ENCODE peak calls at places on chromosomes 1 and 21, in five cellular contexts. One of them, this sample, is unnamed.
A peak's percentile ranks its signal among the peaks of the same experiment; 100 is the strongest.

GRCh38 chr21:29185172-29185571 is 54.7 kb downstream of the MAP3K7CL start:
- DNase-seq in Daoy: no peak
- DNase-seq in fibroblast of villous mesenchyme: no peak
- DNase-seq in substantia nigra: no peak
- DNase-seq in EL: no peak
- DNase-seq in this sample: no peak

GRCh38 chr1:225652726-225653462 is at the start of gene ENAH:
- DNase-seq in Daoy: peak; percentile 92
- DNase-seq in fibroblast of villous mesenchyme: peak; percentile 84
- DNase-seq in substantia nigra: peak; percentile 91
- DNase-seq in EL: peak; percentile 86
- DNase-seq in this sample: peak; percentile 14

GRCh38 chr1:220485131-220485530 is 42.8 kb upstream of the MARK1 start:
- DNase-seq in Daoy: no peak
- DNase-seq in fibroblast of villous mesenchyme: no peak
- DNase-seq in substantia nigra: no peak
- DNase-seq in EL: no peak
- DNase-seq in this sample: no peak

GRCh38 chr1:228149341-228150020 is at the start of gene GJC2:
- DNase-seq in Daoy: peak; percentile 54
- DNase-seq in fibroblast of villous mesenchyme: peak; percentile 52
- DNase-seq in substantia nigra: peak; percentile 71
- DNase-seq in EL: peak; percentile 38
- DNase-seq in this sample: no peak

GRCh38 chr1:118905671-118906070 is 82.5 kb downstream of the TBX15 start:
- DNase-seq in Daoy: no peak
- DNase-seq in fibroblast of villous mesenchyme: no peak
- DNase-seq in substantia nigra: no peak
- DNase-seq in EL: no peak
- DNase-seq in this sample: no peak

GRCh38 chr1:230866171-230866811 is 2.0 kb downstream of the C1orf198 start:
- DNase-seq in Daoy: no peak
- DNase-seq in fibroblast of villous mesenchyme: no peak
- DNase-seq in substantia nigra: no peak
- DNase-seq in EL: peak; percentile 47
- DNase-seq in this sample: no peak

GRCh38 chr1:24724345-24725208 is 20.7 kb upstream of the CLIC4 start:
- DNase-seq in Daoy: peak; percentile 85
- DNase-seq in fibroblast of villous mesenchyme: peak; percentile 84
- DNase-seq in substantia nigra: no peak
- DNase-seq in EL: peak; percentile 94
- DNase-seq in this sample: peak; percentile 97

GRCh38 chr21:16072692-16073091 is 342.9 kb downstream of the USP25 start:
- DNase-seq in Daoy: no peak
- DNase-seq in fibroblast of villous mesenchyme: peak; percentile 47
- DNase-seq in substantia nigra: no peak
- DNase-seq in EL: peak; percentile 78
- DNase-seq in this sample: no peak

GRCh38 chr1:117821382-117821755 is 108.1 kb downstream of the GDAP2 start:
- DNase-seq in Daoy: no peak
- DNase-seq in fibroblast of villous mesenchyme: no peak
- DNase-seq in substantia nigra: no peak
- DNase-seq in EL: peak; percentile 36
- DNase-seq in this sample: no peak

GRCh38 chr1:6494627-6495026 is 3.2 kb upstream of the PLEKHG5 start:
- DNase-seq in Daoy: no peak
- DNase-seq in fibroblast of villous mesenchyme: no peak
- DNase-seq in substantia nigra: no peak
- DNase-seq in EL: no peak
- DNase-seq in this sample: no peak

GRCh38 chr1:7752512-7753417 is 18.3 kb upstream of the VAMP3 start:
- DNase-seq in Daoy: peak; percentile 59
- DNase-seq in fibroblast of villous mesenchyme: peak; percentile 74
- DNase-seq in substantia nigra: peak; percentile 14
- DNase-seq in EL: peak; percentile 67
- DNase-seq in this sample: peak; percentile 62

GRCh38 chr1:157045251-157046218 is at the start of gene ARHGEF11:
- DNase-seq in Daoy: peak; percentile 94
- DNase-seq in fibroblast of villous mesenchyme: peak; percentile 89
- DNase-seq in substantia nigra: peak; percentile 89
- DNase-seq in EL: peak; percentile 92
- DNase-seq in this sample: peak; percentile 83

GRCh38 chr1:3442331-3442730 is 12.1 kb upstream of the ARHGEF16 start:
- DNase-seq in Daoy: no peak
- DNase-seq in fibroblast of villous mesenchyme: no peak
- DNase-seq in substantia nigra: no peak
- DNase-seq in EL: no peak
- DNase-seq in this sample: no peak

GRCh38 chr1:211833174-211833820 is 2.7 kb upstream of the LPGAT1 start:
- DNase-seq in Daoy: no peak
- DNase-seq in fibroblast of villous mesenchyme: no peak
- DNase-seq in substantia nigra: no peak
- DNase-seq in EL: no peak
- DNase-seq in this sample: no peak

GRCh38 chr1:226479432-226479831 is 69.1 kb upstream of the STUM start:
- DNase-seq in Daoy: no peak
- DNase-seq in fibroblast of villous mesenchyme: no peak
- DNase-seq in substantia nigra: no peak
- DNase-seq in EL: no peak
- DNase-seq in this sample: no peak

GRCh38 chr1:205926636-205927035 is 16.6 kb downstream of the SLC26A9 start:
- DNase-seq in Daoy: no peak
- DNase-seq in fibroblast of villous mesenchyme: no peak
- DNase-seq in substantia nigra: no peak
- DNase-seq in EL: no peak
- DNase-seq in this sample: no peak

GRCh38 chr1:243230914-243231313 is 24.2 kb downstream of the CEP170 start:
- DNase-seq in Daoy: no peak
- DNase-seq in fibroblast of villous mesenchyme: peak; percentile 52
- DNase-seq in substantia nigra: no peak
- DNase-seq in EL: no peak
- DNase-seq in this sample: peak; percentile 30

GRCh38 chr1:53069663-53070327 is 7.8 kb downstream of the PODN start:
- DNase-seq in Daoy: no peak
- DNase-seq in fibroblast of villous mesenchyme: no peak
- DNase-seq in substantia nigra: no peak
- DNase-seq in EL: no peak
- DNase-seq in this sample: no peak

GRCh38 chr1:5983361-5984103 is 8.7 kb downstream of the NPHP4 start:
- DNase-seq in Daoy: peak; percentile 63
- DNase-seq in fibroblast of villous mesenchyme: peak; percentile 60
- DNase-seq in substantia nigra: no peak
- DNase-seq in EL: peak; percentile 78
- DNase-seq in this sample: peak; percentile 96